ENCODE peak calls at places on chromosomes 16 and 17, in ten cellular contexts. P is HCT116, R is fibroblast of mammary gland, U is suprapubic skin, B is thoracic aorta, J is ovary, E is cardiac fibroblast, L is upper lobe of right lung, Q is left ventricle myocardium inferior, T is neural progenitor cell. H is an unnamed sample.

GRCh38 chr17:73358668-73359067 is 46.9 kb upstream of the CDC42EP4 start:
- DNase-seq in L (no peak), J (no peak), P (no peak), T (no peak), B (no peak), U (peak), Q (peak), R (no peak), E (no peak), H (no peak)

GRCh38 chr17:10292057-10292931 is 80.5 kb downstream of the MYH13 start:
- DNase-seq in E (peak), T (no peak), Q (peak), B (no peak), P (peak), R (peak), J (no peak), L (no peak), U (no peak), H (no peak)

GRCh38 chr16:67719778-67720144 is 645 bp upstream of the GFOD2 start:
- DNase-seq in L (peak), U (no peak), B (no peak), Q (no peak), P (no peak), E (peak), T (peak), J (no peak), R (peak), H (no peak)

GRCh38 chr17:59056857-59057256 is 49.8 kb downstream of the TRIM37 start:
- DNase-seq in L (no peak), T (no peak), Q (no peak), E (no peak), R (no peak), J (no peak), P (no peak), B (no peak), U (no peak), H (no peak)

GRCh38 chr17:50332196-50332595 is 13.7 kb upstream of the XYLT2 start:
- DNase-seq in T (no peak), J (no peak), P (no peak), Q (no peak), R (no peak), L (no peak), U (no peak), B (no peak), E (no peak), H (no peak)

GRCh38 chr17:2053380-2054261 is 1.3 kb upstream of the HIC1 start:
- DNase-seq in R (peak), B (no peak), T (peak), J (peak), U (peak), E (peak), Q (peak), L (peak), P (no peak), H (no peak)

GRCh38 chr17:72244942-72245341 is 124.1 kb downstream of the SOX9 start:
- DNase-seq in P (no peak), B (no peak), R (no peak), U (no peak), E (peak), Q (no peak), J (no peak), L (no peak), T (no peak), H (no peak)

GRCh38 chr17:46001390-46002310 is 2.6 kb downstream of the STH start:
- DNase-seq in B (no peak), U (no peak), E (no peak), J (no peak), T (no peak), R (no peak), P (no peak), L (no peak), Q (no peak), H (no peak)

GRCh38 chr17:47663997-47664941 is 14.6 kb downstream of the KPNB1 start:
- DNase-seq in U (no peak), P (peak), J (no peak), E (peak), L (no peak), T (peak), R (peak), Q (no peak), B (no peak), H (peak)

GRCh38 chr17:77354721-77355455 is 214.1 kb downstream of the SEC14L1 start:
- DNase-seq in Q (peak), L (no peak), J (peak), B (no peak), U (peak), R (peak), T (no peak), P (no peak), E (peak), H (peak)

GRCh38 chr17:44235583-44235936 is 16.1 kb upstream of the UBTF start:
- DNase-seq in E (peak), J (no peak), B (no peak), Q (no peak), P (peak), L (no peak), U (no peak), T (no peak), R (peak), H (no peak)

GRCh38 chr16:56525154-56525720 is 5.4 kb upstream of the BBS2 start:
- DNase-seq in B (no peak), P (no peak), U (no peak), Q (no peak), R (peak), J (no peak), E (peak), T (no peak), L (no peak), H (peak)

GRCh38 chr16:13337482-13337881 is 436.1 kb downstream of the SHISA9 start:
- DNase-seq in Q (no peak), T (no peak), J (no peak), P (no peak), B (no peak), R (no peak), L (no peak), E (no peak), U (no peak), H (no peak)

GRCh38 chr17:64186171-64187092 is 56.5 kb upstream of the ERN1 start:
- DNase-seq in J (no peak), E (no peak), B (no peak), R (peak), U (no peak), T (no peak), Q (no peak), L (no peak), P (no peak), H (no peak)

GRCh38 chr16:16045879-16046278 is 96.5 kb downstream of the ABCC1 start:
- DNase-seq in P (no peak), T (peak), U (no peak), E (no peak), Q (no peak), J (no peak), L (no peak), R (no peak), B (no peak), H (no peak)

GRCh38 chr17:1480747-1481465 is 11.6 kb downstream of the MYO1C start:
- DNase-seq in E (no peak), J (no peak), B (no peak), Q (no peak), U (no peak), P (no peak), T (no peak), R (peak), L (no peak), H (no peak)

GRCh38 chr16:48536600-48537200 is 73.3 kb downstream of the N4BP1 start:
- DNase-seq in L (no peak), T (no peak), U (no peak), E (peak), Q (no peak), J (no peak), R (peak), B (no peak), P (no peak), H (no peak)

GRCh38 chr17:70313031-70313430 is 143.7 kb downstream of the KCNJ2 start:
- DNase-seq in R (peak), L (no peak), U (no peak), T (no peak), Q (no peak), J (no peak), E (peak), B (no peak), P (no peak), H (no peak)

GRCh38 chr17:79797492-79798295 is 817 bp upstream of the CBX8 start:
- DNase-seq in J (no peak), B (no peak), P (no peak), U (no peak), Q (no peak), T (peak), E (no peak), R (no peak), L (no peak), H (no peak)

GRCh38 chr17:75457047-75457654 is 716 bp downstream of the TMEM94 start:
- DNase-seq in E (peak), B (no peak), P (no peak), U (no peak), Q (no peak), L (peak), T (peak), R (peak), J (peak), H (no peak)

GRCh38 chr17:57954421-57955182 is 610 bp downstream of the CUEDC1 start:
- DNase-seq in U (peak), R (peak), B (no peak), J (peak), L (peak), Q (peak), T (peak), E (peak), P (no peak), H (no peak)

GRCh38 chr17:19345486-19346350 is 16.8 kb downstream of the B9D1 start:
- DNase-seq in R (no peak), U (no peak), T (no peak), E (no peak), P (no peak), B (no peak), L (peak), J (no peak), Q (no peak), H (no peak)

GRCh38 chr16:24525970-24526559 is 13.3 kb upstream of the RBBP6 start:
- DNase-seq in E (peak), T (no peak), P (no peak), J (no peak), Q (no peak), L (no peak), R (no peak), B (no peak), U (no peak), H (no peak)

GRCh38 chr17:41536741-41537613 is 8.9 kb upstream of the KRT19 start:
- DNase-seq in L (no peak), E (no peak), Q (no peak), B (no peak), J (no peak), U (no peak), P (no peak), R (no peak), T (no peak), H (no peak)

GRCh38 chr17:44901323-44901965 is 2.2 kb upstream of the EFTUD2 start:
- DNase-seq in T (no peak), P (no peak), Q (no peak), U (peak), J (no peak), L (no peak), E (peak), B (no peak), R (peak), H (no peak)

GRCh38 chr17:19723967-19724366 is 7.6 kb upstream of the SLC47A2 start:
- DNase-seq in Q (no peak), L (no peak), J (no peak), E (no peak), U (peak), R (no peak), B (no peak), T (no peak), P (no peak), H (no peak)

GRCh38 chr17:4642286-4642685 is 808 bp upstream of the ALOX15 start:
- DNase-seq in J (no peak), T (peak), U (no peak), B (no peak), P (no peak), R (no peak), Q (no peak), L (peak), E (no peak), H (no peak)

DNA sequence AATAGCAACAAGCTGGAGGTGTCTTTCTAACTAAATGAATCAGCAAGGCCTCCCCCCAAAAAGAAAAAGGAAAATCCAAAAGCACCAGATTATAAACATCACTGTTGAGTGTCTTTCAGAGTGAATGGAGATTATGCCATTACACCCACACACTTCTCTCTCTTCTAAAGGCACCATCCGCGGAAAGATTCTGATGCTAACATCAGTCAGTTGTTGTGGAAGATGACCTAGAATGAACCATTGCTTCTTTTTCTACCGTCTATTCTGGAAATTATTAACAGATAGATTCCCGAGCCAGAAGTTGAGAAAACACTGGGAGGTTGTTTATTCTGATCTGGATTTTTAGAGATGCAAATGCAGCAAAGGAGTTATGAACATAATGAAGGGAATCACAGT is 60.9 kb upstream of the FAM20A start:
- DNase-seq in B (no peak), T (no peak), J (no peak), E (no peak), R (no peak), U (no peak), Q (no peak), L (no peak), P (no peak), H (no peak)
- H3K4me3 ChIP-seq in B (no peak), T (no peak), J (no peak), E (no peak), R (no peak), U (no peak), Q (no peak), L (no peak), P (no peak), H (no peak)

GRCh38 chr16:86798247-86799041 is 220.1 kb downstream of the FOXL1 start:
- DNase-seq in J (no peak), Q (no peak), R (peak), B (no peak), P (no peak), T (no peak), U (no peak), E (peak), L (no peak), H (no peak)

GRCh38 chr16:86799367-86799766 is 221.0 kb downstream of the FOXL1 start:
- DNase-seq in Q (no peak), U (no peak), E (no peak), P (no peak), B (no peak), J (no peak), R (no peak), L (no peak), T (no peak), H (no peak)

GRCh38 chr16:86802013-86802412 is 223.7 kb downstream of the FOXL1 start:
- DNase-seq in E (no peak), B (no peak), L (no peak), R (no peak), P (no peak), T (no peak), Q (no peak), J (no peak), U (no peak), H (no peak)

GRCh38 chr16:86797700-86798099 is 219.4 kb downstream of the FOXL1 start:
- DNase-seq in J (no peak), Q (no peak), U (no peak), T (no peak), L (no peak), R (no peak), E (no peak), P (no peak), B (no peak), H (no peak)

GRCh38 chr16:86800914-86801313 is 222.6 kb downstream of the FOXL1 start:
- DNase-seq in P (no peak), B (no peak), U (no peak), J (no peak), L (no peak), R (no peak), E (no peak), T (no peak), Q (no peak), H (no peak)
- TF ChIP-seq CTCF in P (no peak), B (no peak), U (no peak), J (no peak), L (no peak), R (no peak), E (no peak), T (no peak), Q (no peak), H (no peak)

DNA sequence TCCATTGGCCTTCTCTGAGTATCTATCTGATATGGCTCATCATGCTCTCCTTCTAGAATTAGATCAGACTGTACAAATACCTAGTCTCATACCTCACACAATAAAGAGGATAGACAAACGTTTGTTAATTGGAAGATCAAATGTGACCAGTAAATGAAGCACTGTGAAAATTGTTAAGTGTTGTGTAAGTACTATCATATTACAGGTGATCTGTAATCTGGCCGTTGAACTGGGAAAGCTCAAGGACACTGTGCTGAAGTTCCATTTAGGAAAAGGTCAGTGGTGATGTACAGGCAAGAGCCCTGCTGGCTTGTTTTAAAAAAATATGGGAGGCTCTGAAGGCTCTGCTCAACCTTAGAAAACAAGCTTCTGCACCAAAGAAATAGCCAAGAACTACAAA is 38.5 kb upstream of the CORO6 start:
- DNase-seq in P (no peak), U (no peak), E (no peak), J (no peak), L (no peak), B (no peak), Q (no peak), R (no peak), T (no peak), H (no peak)
- H3K4me3 ChIP-seq in P (no peak), U (no peak), E (no peak), J (no peak), L (no peak), B (no peak), Q (no peak), R (no peak), T (no peak), H (no peak)

DNA sequence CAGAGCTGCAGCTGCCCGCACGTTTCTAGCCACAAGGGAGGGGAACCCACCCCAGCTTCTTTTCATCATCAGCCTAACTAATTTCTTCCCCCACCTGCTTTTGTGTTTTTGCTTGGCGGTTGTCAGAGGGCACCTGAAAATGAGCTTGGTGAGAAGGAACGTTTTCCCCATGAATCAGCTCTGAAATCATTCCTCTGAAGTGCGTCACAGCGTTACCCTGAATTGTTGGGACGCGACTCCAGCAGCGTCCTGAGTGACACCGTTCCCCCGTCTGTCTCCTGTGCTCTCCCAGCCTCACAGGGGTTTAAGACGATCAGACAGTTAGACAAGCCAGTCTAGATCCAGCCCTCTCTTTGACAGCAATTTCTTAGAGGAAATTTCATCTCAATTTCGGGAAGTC is 722.9 kb upstream of the EEF2KMT start:
- DNase-seq in Q (no peak), B (no peak), P (no peak), L (no peak), R (no peak), T (no peak), J (no peak), E (no peak), U (no peak), H (no peak)
- TF ChIP-seq CTCF in Q (no peak), B (no peak), P (no peak), L (no peak), R (no peak), T (no peak), J (no peak), E (no peak), U (no peak), H (no peak)